ENCODE peak calls at places on chromosomes 1 and 21, in five cellular contexts. M, D, J, T and E are unnamed samples.

GRCh38 chr1:186790101-186790500 is 38.6 kb upstream of the PLA2G4A start:
- DNase-seq in J (no peak), D (no peak), M (no peak), T (no peak), E (no peak)

GRCh38 chr1:227889047-227889862 is 58.5 kb downstream of the WNT9A start:
- DNase-seq in J (peak), D (no peak), M (peak), T (peak), E (peak)

GRCh38 chr1:182259229-182259872 is 132.2 kb downstream of the GLUL start:
- DNase-seq in M (no peak), D (peak), T (no peak), J (peak), E (peak)

GRCh38 chr1:215568287-215568692 is 1.2 kb downstream of the KCTD3 start:
- DNase-seq in M (no peak), T (no peak), D (no peak), J (no peak), E (no peak)

GRCh38 chr1:24373044-24373443 is 40.5 kb downstream of the STPG1 start:
- DNase-seq in J (no peak), T (no peak), M (no peak), D (no peak), E (no peak)

GRCh38 chr1:180881806-180882509 is 30.7 kb upstream of the KIAA1614 start:
- DNase-seq in T (no peak), J (no peak), D (no peak), M (no peak), E (no peak)

GRCh38 chr1:7783178-7783711 is 846 bp upstream of the PER3 start:
- DNase-seq in T (peak), D (no peak), M (peak), J (peak), E (peak)

GRCh38 chr1:6597777-6598131 is 4.9 kb downstream of the KLHL21 start:
- DNase-seq in M (no peak), D (no peak), J (no peak), T (no peak), E (no peak)

GRCh38 chr1:11929849-11930248 is 3.6 kb upstream of the KIAA2013 start:
- DNase-seq in M (no peak), T (no peak), D (no peak), J (peak), E (peak)

GRCh38 chr1:195130598-195130997 is 1477.6 kb downstream of the KCNT2 start:
- DNase-seq in D (no peak), T (no peak), M (no peak), J (no peak), E (no peak)

GRCh38 chr1:244992833-244993232 is 128.5 kb upstream of the HNRNPU start:
- DNase-seq in T (no peak), D (no peak), M (no peak), J (no peak), E (no peak)

GRCh38 chr1:59743324-59744108 is 71.2 kb upstream of the HOOK1 start:
- DNase-seq in M (no peak), D (no peak), T (no peak), J (no peak), E (no peak)

GRCh38 chr1:27153549-27153886 is 1.4 kb downstream of the SLC9A1 start:
- DNase-seq in T (no peak), J (no peak), D (no peak), M (no peak), E (no peak)

GRCh38 chr1:215833936-215834729 is 267.0 kb downstream of the KCTD3 start:
- DNase-seq in D (no peak), M (no peak), J (no peak), T (no peak), E (no peak)

GRCh38 chr1:204544321-204544720 is 28.1 kb downstream of the MDM4 start:
- DNase-seq in M (no peak), D (no peak), J (no peak), T (no peak), E (no peak)

GRCh38 chr1:101235241-101235695 is 1.6 kb upstream of the S1PR1 start:
- DNase-seq in J (no peak), D (no peak), T (no peak), M (no peak), E (no peak)

GRCh38 chr1:184826001-184826400 is 71.3 kb upstream of the EDEM3 start:
- DNase-seq in D (no peak), J (no peak), M (no peak), T (no peak), E (no peak)

GRCh38 chr1:112806090-112806642 is 91.0 kb upstream of the PPM1J start:
- DNase-seq in T (no peak), D (no peak), M (no peak), J (no peak), E (no peak)

GRCh38 chr1:189658381-189658780 is 819.3 kb downstream of the BRINP3 start:
- DNase-seq in D (no peak), T (no peak), J (no peak), M (no peak), E (no peak)

GRCh38 chr21:43611598-43612369 is 47.5 kb downstream of the HSF2BP start:
- DNase-seq in T (peak), D (no peak), M (peak), J (peak), E (peak)

GRCh38 chr1:200081982-200082272 is 54.4 kb downstream of the NR5A2 start:
- DNase-seq in M (no peak), J (no peak), T (no peak), D (no peak), E (no peak)

GRCh38 chr1:41783189-41783639 is 135.5 kb downstream of the HIVEP3 start:
- DNase-seq in D (no peak), J (no peak), T (peak), M (no peak), E (no peak)

GRCh38 chr1:201893431-201893830 is 4.7 kb downstream of the SHISA4 start:
- DNase-seq in M (no peak), D (no peak), T (no peak), J (no peak), E (no peak)

GRCh38 chr1:53108646-53109580 is 33.5 kb downstream of the SLC1A7 start:
- DNase-seq in M (no peak), T (peak), D (no peak), J (no peak), E (no peak)

GRCh38 chr1:53121319-53122172 is 20.9 kb downstream of the SLC1A7 start:
- DNase-seq in M (no peak), J (peak), D (no peak), T (peak), E (peak)

GRCh38 chr1:197200468-197200899 is 54.0 kb upstream of the ASPM start:
- DNase-seq in T (no peak), D (no peak), J (no peak), M (no peak), E (no peak)

GRCh38 chr1:164928223-164928814 is 369.3 kb downstream of the PBX1 start:
- DNase-seq in J (no peak), D (no peak), M (no peak), T (no peak), E (no peak)

GRCh38 chr1:12556957-12557935 is 60.8 kb downstream of the DHRS3 start:
- DNase-seq in D (no peak), M (peak), T (no peak), J (no peak), E (no peak)

GRCh38 chr1:170734412-170735175 is 70.7 kb downstream of the PRRX1 start:
- DNase-seq in M (no peak), T (no peak), D (no peak), J (no peak), E (no peak)

GRCh38 chr1:209661081-209661480 is 8.9 kb upstream of the LAMB3 start:
- DNase-seq in D (no peak), T (no peak), M (no peak), J (no peak), E (no peak)

GRCh38 chr1:26788515-26788785 is 700 bp downstream of the PIGV start:
- DNase-seq in T (no peak), J (no peak), D (no peak), M (no peak), E (no peak)

DNA sequence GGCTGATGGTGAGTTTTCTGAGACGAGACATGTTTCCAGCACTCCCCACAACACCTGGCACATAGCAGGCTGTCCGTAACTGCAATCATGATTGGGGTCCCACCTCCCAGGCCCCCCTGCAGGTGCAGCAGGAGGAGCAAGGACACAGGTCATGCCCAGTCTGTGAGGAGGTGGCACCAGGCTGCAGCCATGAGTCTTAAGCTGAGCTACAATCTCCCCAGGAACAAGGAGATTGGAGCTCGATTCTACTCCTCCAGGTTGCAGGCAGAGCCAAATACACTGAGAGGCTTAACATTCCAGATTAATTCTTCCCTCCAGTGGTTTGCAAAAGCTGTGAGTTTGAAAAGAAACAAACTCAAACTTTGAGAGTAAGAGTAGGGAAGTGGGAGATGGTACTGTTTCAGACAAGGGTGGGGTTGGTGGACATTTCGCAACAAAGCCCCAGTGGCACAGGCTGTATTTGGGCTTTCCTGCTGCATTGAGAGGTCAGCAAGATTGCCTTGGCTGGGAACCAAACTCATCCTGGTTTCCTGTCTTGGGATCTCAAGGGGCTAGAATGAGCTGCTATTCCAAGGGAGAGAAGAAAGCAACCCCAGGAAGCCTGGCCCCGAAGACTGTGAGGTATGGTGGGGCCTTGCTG is 64.8 kb upstream of the GALNT2 start:
- DNase-seq in D (no peak), T (no peak), J (no peak), M (no peak), E (peak)
- H3K27ac ChIP-seq in D (no peak), T (no peak), J (no peak), M (no peak), E (no peak)

DNA sequence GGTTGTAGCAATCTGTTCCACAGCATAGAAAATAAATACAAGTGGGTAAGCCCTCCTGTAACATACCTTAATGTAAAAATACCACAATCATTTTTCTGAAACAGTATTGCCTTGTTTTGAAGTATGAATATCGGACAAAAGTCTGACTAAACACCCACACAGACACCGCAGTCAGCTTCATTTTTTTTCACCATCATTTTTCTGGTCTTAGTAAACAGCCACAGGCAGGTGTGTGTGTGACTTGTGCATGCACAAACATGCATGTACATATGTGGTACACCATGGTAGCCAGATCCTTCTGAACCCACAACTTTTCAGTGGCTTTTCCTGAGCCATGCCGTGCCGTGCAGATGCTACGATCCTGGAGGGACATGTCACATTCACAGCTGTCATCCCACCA is 261.7 kb downstream of the PCP4 start:
- DNase-seq in J (no peak), M (no peak), T (no peak), D (no peak), E (no peak)
- H3K27ac ChIP-seq in J (no peak), M (no peak), T (no peak), D (no peak), E (no peak)

DNA sequence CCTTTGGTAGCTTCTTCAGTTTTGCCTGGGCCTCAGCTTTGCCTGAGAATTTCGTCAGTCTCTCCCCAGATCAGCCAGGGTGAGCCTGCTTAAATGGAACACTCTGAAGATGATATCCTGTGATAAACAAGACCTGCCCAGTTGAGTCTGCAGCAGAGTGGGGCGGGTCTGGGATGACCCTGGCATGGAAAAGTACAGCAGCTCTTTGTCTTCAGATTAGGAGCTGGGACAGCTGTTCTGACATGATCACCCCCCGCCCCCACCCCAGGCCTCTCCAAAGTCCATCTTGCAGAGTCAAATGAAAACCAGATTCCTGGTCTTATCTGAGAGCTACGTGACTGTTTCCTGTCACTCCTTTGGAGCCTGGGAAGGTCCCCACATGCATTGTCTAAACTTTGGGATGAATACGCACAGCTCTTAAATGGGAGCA is 2.2 kb upstream of the TMEM51 start:
- DNase-seq in J (no peak), T (no peak), D (no peak), M (no peak), E (no peak)
- H3K27ac ChIP-seq in J (peak), T (no peak), D (no peak), M (no peak), E (no peak)

DNA sequence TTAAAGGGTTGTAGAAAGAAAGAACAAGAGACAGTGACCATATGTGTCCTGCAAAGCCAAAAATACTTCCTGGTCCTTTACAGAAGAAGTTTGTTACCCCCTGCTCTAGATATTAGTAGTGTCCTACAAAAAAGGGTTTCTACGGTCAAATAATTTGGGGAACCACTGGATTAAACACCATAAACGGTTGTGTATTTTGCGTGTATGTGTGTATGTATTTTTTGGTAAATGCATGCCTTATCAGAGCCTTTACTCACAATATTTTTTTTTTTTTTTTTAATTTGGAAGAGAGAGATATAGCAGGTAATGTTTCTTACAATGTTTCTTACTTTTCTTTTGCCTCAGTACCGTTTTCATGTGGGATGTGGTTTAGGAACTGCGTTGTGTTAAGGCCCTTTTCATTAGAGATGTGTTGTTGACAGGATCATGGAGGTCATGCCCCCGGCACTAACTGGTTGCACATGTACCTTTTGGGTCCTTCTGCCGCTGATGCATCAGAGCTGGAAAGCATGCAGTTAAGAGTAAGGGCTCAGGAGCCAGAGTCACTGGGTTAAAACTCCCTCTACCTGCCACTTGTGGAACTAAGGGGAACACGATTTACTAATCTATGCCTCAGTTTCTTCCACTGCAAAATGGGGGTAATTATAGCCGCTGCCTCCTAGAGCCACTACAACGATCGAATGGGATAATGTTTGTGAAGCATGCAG is 234.6 kb upstream of the KAZN start:
- DNase-seq in J (no peak), D (no peak), M (no peak), T (no peak), E (no peak)
- H3K27ac ChIP-seq in J (no peak), D (no peak), M (no peak), T (no peak), E (no peak)

GRCh38 chr1:161389691-161390558 is 22.2 kb upstream of the CFAP126 start:
- DNase-seq in D (peak), J (peak), T (peak), M (peak), E (peak)

GRCh38 chr1:161391611-161392010 is 23.9 kb upstream of the CFAP126 start:
- DNase-seq in D (no peak), J (no peak), M (no peak), T (peak), E (no peak)

GRCh38 chr1:161390559-161390858 is 22.8 kb upstream of the CFAP126 start:
- DNase-seq in T (no peak), J (no peak), D (no peak), M (no peak), E (no peak)

DNA sequence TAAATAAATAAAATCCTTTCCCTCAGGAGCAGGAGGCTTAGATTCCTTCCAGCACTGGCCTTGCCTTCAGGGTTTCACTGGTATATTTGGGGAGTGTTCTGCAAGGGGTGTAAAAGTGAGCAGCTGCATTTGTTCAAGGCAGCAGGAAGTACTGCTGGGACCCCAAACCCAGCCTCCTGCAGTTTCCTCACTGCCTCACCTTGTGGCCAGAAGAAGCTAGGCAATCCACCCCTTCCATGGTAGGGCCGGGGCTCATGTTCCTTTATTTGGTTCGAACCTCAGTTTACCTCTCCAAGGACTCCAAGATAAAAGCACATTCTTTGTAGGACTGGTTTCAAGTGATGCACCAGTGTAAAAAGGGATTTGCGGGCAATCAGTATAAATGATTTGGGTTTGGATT is 21.0 kb upstream of the CFAP126 start:
- DNase-seq in M (no peak), J (no peak), D (no peak), T (no peak), E (no peak)
- H3K27ac ChIP-seq in M (no peak), J (peak), D (no peak), T (no peak), E (peak)

GRCh38 chr1:28886731-28887417 is 27.5 kb upstream of the EPB41 start:
- DNase-seq in J (peak), T (peak), D (peak), M (peak), E (peak)

GRCh38 chr1:28887418-28887834 is 26.9 kb upstream of the EPB41 start:
- DNase-seq in T (no peak), J (peak), M (no peak), D (peak), E (no peak)

GRCh38 chr1:28887835-28888682 is 26.3 kb upstream of the EPB41 start:
- DNase-seq in J (peak), D (no peak), M (no peak), T (no peak), E (no peak)

GRCh38 chr1:28885472-28885877 is 28.9 kb upstream of the EPB41 start:
- DNase-seq in T (no peak), J (no peak), D (no peak), M (no peak), E (no peak)

GRCh38 chr1:28885982-28886730 is 28.2 kb upstream of the EPB41 start:
- DNase-seq in T (no peak), M (no peak), D (no peak), J (no peak), E (no peak)
- H3K27ac ChIP-seq in T (no peak), M (no peak), D (peak), J (peak), E (peak)

GRCh38 chr1:109912873-109913272 is 2.2 kb downstream of the CSF1 start:
- DNase-seq in J (no peak), M (peak), D (no peak), T (no peak), E (no peak)
- H3K27ac ChIP-seq in J (peak), M (no peak), D (peak), T (no peak), E (peak)

GRCh38 chr1:224881762-224882211 is 47.7 kb upstream of the DNAH14 start:
- DNase-seq in M (no peak), J (no peak), T (no peak), D (no peak), E (no peak)

GRCh38 chr1:224874775-224875174 is 54.7 kb upstream of the DNAH14 start:
- DNase-seq in T (no peak), J (no peak), M (no peak), D (no peak), E (no peak)

GRCh38 chr1:224882264-224882663 is 47.2 kb upstream of the DNAH14 start:
- DNase-seq in J (no peak), D (no peak), M (no peak), T (no peak), E (no peak)

GRCh38 chr1:224880593-224881307 is 48.7 kb upstream of the DNAH14 start:
- DNase-seq in M (no peak), D (no peak), J (no peak), T (peak), E (no peak)

GRCh38 chr1:224879404-224879803 is 50.1 kb upstream of the DNAH14 start:
- DNase-seq in T (no peak), J (no peak), D (no peak), M (no peak), E (no peak)
- H3K27ac ChIP-seq in T (no peak), J (no peak), D (no peak), M (no peak), E (no peak)

DNA sequence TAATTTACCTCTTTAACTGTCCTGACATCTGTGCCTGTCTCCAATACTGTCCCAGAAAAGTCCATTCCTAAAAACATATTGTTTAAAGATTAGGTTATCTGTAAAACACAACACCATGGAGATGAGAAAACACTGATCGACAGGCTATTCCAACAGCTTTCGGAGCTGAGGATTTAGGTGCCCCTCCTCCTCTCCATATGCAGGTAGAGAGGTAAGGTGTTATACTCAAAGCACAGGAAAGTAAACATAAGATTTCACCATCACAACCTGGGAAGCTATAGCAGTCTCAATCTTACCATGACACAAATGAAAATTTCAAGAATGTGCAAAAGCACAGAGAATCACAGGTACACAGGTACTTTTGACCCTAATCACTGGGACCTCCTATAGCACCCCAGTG is 60.9 kb upstream of the RASAL2 start:
- DNase-seq in T (no peak), D (no peak), M (no peak), J (no peak), E (no peak)
- H3K27ac ChIP-seq in T (no peak), D (no peak), M (no peak), J (no peak), E (no peak)